ENCODE peak calls at places on chromosomes 1 and 21, in five cellular contexts. M is GM03348; C is activated T-cell treated with anti-CD3 and anti-CD28 coated beads, Interleukin-2, amount 50 U/mL, for 48 hours; X is astrocyte; U is HL-60. J is an unnamed sample.

GRCh38 chr1:167489581-167490340 is 28.6 kb downstream of the CD247 start:
- DNase-seq in M (no peak), C (peak; percentile 64), X (no peak), U (no peak), J (no peak)

GRCh38 chr1:55209247-55209646 is 5.9 kb downstream of the USP24 start:
- DNase-seq in M (no peak), C (no peak), X (no peak), U (peak; percentile 10), J (no peak)

GRCh38 chr21:38993561-38993960 is 187.8 kb downstream of the ETS2 start:
- DNase-seq in M (peak; percentile 88), C (no peak), X (peak; percentile 85), U (no peak), J (no peak)

GRCh38 chr1:8083739-8084484 is 57.8 kb upstream of the ERRFI1 start:
- DNase-seq in M (peak; percentile 20), C (no peak), X (peak; percentile 64), U (no peak), J (no peak)

GRCh38 chr1:156050376-156050775 is 3.2 kb downstream of the UBQLN4 start:
- DNase-seq in M (no peak), C (no peak), X (no peak), U (no peak), J (no peak)

GRCh38 chr1:168470821-168471473 is 72.8 kb downstream of the XCL2 start:
- DNase-seq in M (peak; percentile 33), C (no peak), X (peak; percentile 95), U (no peak), J (no peak)

GRCh38 chr1:9404541-9404940 is 111.8 kb downstream of the SPSB1 start:
- DNase-seq in M (no peak), C (no peak), X (no peak), U (no peak), J (no peak)

GRCh38 chr1:3657578-3658230 is 5.4 kb downstream of the TP73 start:
- DNase-seq in M (no peak), C (no peak), X (no peak), U (no peak), J (no peak)

GRCh38 chr1:116954450-116954849 is 44.7 kb downstream of the PTGFRN start:
- DNase-seq in M (no peak), C (no peak), X (no peak), U (no peak), J (no peak)

GRCh38 chr21:31686272-31686913 is 26.9 kb downstream of the SOD1 start:
- DNase-seq in M (no peak), C (no peak), X (no peak), U (no peak), J (no peak)

GRCh38 chr1:96220644-96221043 is 500.9 kb upstream of the PTBP2 start:
- DNase-seq in M (no peak), C (no peak), X (no peak), U (no peak), J (no peak)

GRCh38 chr1:229230893-229231753 is 39.8 kb upstream of the RAB4A start:
- DNase-seq in M (no peak), C (no peak), X (no peak), U (no peak), J (no peak)